ENCODE peak calls at places on chromosomes 16 and 17, in eight cellular contexts. One of them, this sample, is unnamed.

GRCh38 chr17:32503251-32504165 is 16.7 kb downstream of the CDK5R1 start:
- DNase-seq in fibroblast of villous mesenchyme: no peak
- DNase-seq in AML-193: peak; percentile 68
- DNase-seq in AG08396: no peak
- DNase-seq in colonic mucosa: no peak
- DNase-seq in stimulated activated CD4-positive, alpha-beta T cell treated with anti-CD3 and anti-CD28 coated beads, Interleukin-1b, Interleukin-23, amount 100 ng/mL, for 1 hour: no peak
- DNase-seq in activated naive CD4-positive, alpha-beta T cell: peak; percentile 22
- DNase-seq in neural crest cell: no peak
- DNase-seq in this sample: no peak

GRCh38 chr17:42508426-42509164 is 27.4 kb upstream of the NAGLU start:
- DNase-seq in fibroblast of villous mesenchyme: no peak
- DNase-seq in AML-193: no peak
- DNase-seq in AG08396: no peak
- DNase-seq in colonic mucosa: no peak
- DNase-seq in stimulated activated CD4-positive, alpha-beta T cell treated with anti-CD3 and anti-CD28 coated beads, Interleukin-1b, Interleukin-23, amount 100 ng/mL, for 1 hour: no peak
- DNase-seq in activated naive CD4-positive, alpha-beta T cell: no peak
- DNase-seq in neural crest cell: no peak
- DNase-seq in this sample: no peak

GRCh38 chr17:74842599-74843351 is 16.9 kb downstream of the GRIN2C start:
- DNase-seq in fibroblast of villous mesenchyme: peak; percentile 57
- DNase-seq in AML-193: no peak
- DNase-seq in AG08396: peak; percentile 96
- DNase-seq in colonic mucosa: peak; percentile 67
- DNase-seq in stimulated activated CD4-positive, alpha-beta T cell treated with anti-CD3 and anti-CD28 coated beads, Interleukin-1b, Interleukin-23, amount 100 ng/mL, for 1 hour: no peak
- DNase-seq in activated naive CD4-positive, alpha-beta T cell: no peak
- DNase-seq in neural crest cell: peak; percentile 59
- DNase-seq in this sample: no peak

GRCh38 chr17:68381076-68381900 is 76.0 kb downstream of the WIPI1 start:
- DNase-seq in fibroblast of villous mesenchyme: peak; percentile 98
- DNase-seq in AML-193: no peak
- DNase-seq in AG08396: peak; percentile 77
- DNase-seq in colonic mucosa: no peak
- DNase-seq in stimulated activated CD4-positive, alpha-beta T cell treated with anti-CD3 and anti-CD28 coated beads, Interleukin-1b, Interleukin-23, amount 100 ng/mL, for 1 hour: no peak
- DNase-seq in activated naive CD4-positive, alpha-beta T cell: no peak
- DNase-seq in neural crest cell: no peak
- DNase-seq in this sample: no peak

GRCh38 chr17:39364236-39365025 is 37.0 kb downstream of the FBXL20 start:
- DNase-seq in fibroblast of villous mesenchyme: peak; percentile 8
- DNase-seq in AML-193: no peak
- DNase-seq in AG08396: no peak
- DNase-seq in colonic mucosa: no peak
- DNase-seq in stimulated activated CD4-positive, alpha-beta T cell treated with anti-CD3 and anti-CD28 coated beads, Interleukin-1b, Interleukin-23, amount 100 ng/mL, for 1 hour: no peak
- DNase-seq in activated naive CD4-positive, alpha-beta T cell: no peak
- DNase-seq in neural crest cell: no peak
- DNase-seq in this sample: no peak

GRCh38 chr17:49076575-49077384 is 55.8 kb upstream of the B4GALNT2 start:
- DNase-seq in fibroblast of villous mesenchyme: peak; percentile 88
- DNase-seq in AML-193: no peak
- DNase-seq in AG08396: peak; percentile 47
- DNase-seq in colonic mucosa: no peak
- DNase-seq in stimulated activated CD4-positive, alpha-beta T cell treated with anti-CD3 and anti-CD28 coated beads, Interleukin-1b, Interleukin-23, amount 100 ng/mL, for 1 hour: no peak
- DNase-seq in activated naive CD4-positive, alpha-beta T cell: no peak
- DNase-seq in neural crest cell: no peak
- DNase-seq in this sample: no peak

GRCh38 chr17:76497979-76498885 is 3.0 kb downstream of the RHBDF2 start:
- DNase-seq in fibroblast of villous mesenchyme: peak; percentile 88
- DNase-seq in AML-193: no peak
- DNase-seq in AG08396: peak; percentile 84
- DNase-seq in colonic mucosa: peak; percentile 63
- DNase-seq in stimulated activated CD4-positive, alpha-beta T cell treated with anti-CD3 and anti-CD28 coated beads, Interleukin-1b, Interleukin-23, amount 100 ng/mL, for 1 hour: no peak
- DNase-seq in activated naive CD4-positive, alpha-beta T cell: no peak
- DNase-seq in neural crest cell: peak; percentile 41
- DNase-seq in this sample: no peak

GRCh38 chr17:28053725-28054124 is 11.2 kb downstream of the NLK start:
- DNase-seq in fibroblast of villous mesenchyme: no peak
- DNase-seq in AML-193: no peak
- DNase-seq in AG08396: no peak
- DNase-seq in colonic mucosa: no peak
- DNase-seq in stimulated activated CD4-positive, alpha-beta T cell treated with anti-CD3 and anti-CD28 coated beads, Interleukin-1b, Interleukin-23, amount 100 ng/mL, for 1 hour: no peak
- DNase-seq in activated naive CD4-positive, alpha-beta T cell: no peak
- DNase-seq in neural crest cell: no peak
- DNase-seq in this sample: no peak

GRCh38 chr17:75456417-75457046 is at the start of gene TMEM94:
- DNase-seq in fibroblast of villous mesenchyme: peak; percentile 98
- DNase-seq in AML-193: peak; percentile 99
- DNase-seq in AG08396: peak; percentile 98
- DNase-seq in colonic mucosa: peak; percentile 95
- DNase-seq in stimulated activated CD4-positive, alpha-beta T cell treated with anti-CD3 and anti-CD28 coated beads, Interleukin-1b, Interleukin-23, amount 100 ng/mL, for 1 hour: peak; percentile 81
- DNase-seq in activated naive CD4-positive, alpha-beta T cell: peak; percentile 83
- DNase-seq in neural crest cell: peak; percentile 86
- DNase-seq in this sample: peak; percentile 99

GRCh38 chr16:57213462-57213861 is 27.3 kb downstream of the RSPRY1 start:
- DNase-seq in fibroblast of villous mesenchyme: no peak
- DNase-seq in AML-193: no peak
- DNase-seq in AG08396: no peak
- DNase-seq in colonic mucosa: no peak
- DNase-seq in stimulated activated CD4-positive, alpha-beta T cell treated with anti-CD3 and anti-CD28 coated beads, Interleukin-1b, Interleukin-23, amount 100 ng/mL, for 1 hour: no peak
- DNase-seq in activated naive CD4-positive, alpha-beta T cell: no peak
- DNase-seq in neural crest cell: no peak
- DNase-seq in this sample: no peak

GRCh38 chr16:88681709-88682451 is 4.4 kb downstream of the SNAI3 start:
- DNase-seq in fibroblast of villous mesenchyme: no peak
- DNase-seq in AML-193: peak; percentile 80
- DNase-seq in AG08396: no peak
- DNase-seq in colonic mucosa: no peak
- DNase-seq in stimulated activated CD4-positive, alpha-beta T cell treated with anti-CD3 and anti-CD28 coated beads, Interleukin-1b, Interleukin-23, amount 100 ng/mL, for 1 hour: no peak
- DNase-seq in activated naive CD4-positive, alpha-beta T cell: peak; percentile 42
- DNase-seq in neural crest cell: no peak
- DNase-seq in this sample: no peak

GRCh38 chr16:68420366-68420765 is 27.9 kb downstream of the SMPD3 start:
- DNase-seq in fibroblast of villous mesenchyme: no peak
- DNase-seq in AML-193: no peak
- DNase-seq in AG08396: no peak
- DNase-seq in colonic mucosa: no peak
- DNase-seq in stimulated activated CD4-positive, alpha-beta T cell treated with anti-CD3 and anti-CD28 coated beads, Interleukin-1b, Interleukin-23, amount 100 ng/mL, for 1 hour: no peak
- DNase-seq in activated naive CD4-positive, alpha-beta T cell: no peak
- DNase-seq in neural crest cell: no peak
- DNase-seq in this sample: no peak

GRCh38 chr17:35438433-35438832 is 6.1 kb upstream of the SLFN12 start:
- DNase-seq in fibroblast of villous mesenchyme: no peak
- DNase-seq in AML-193: no peak
- DNase-seq in AG08396: no peak
- DNase-seq in colonic mucosa: no peak
- DNase-seq in stimulated activated CD4-positive, alpha-beta T cell treated with anti-CD3 and anti-CD28 coated beads, Interleukin-1b, Interleukin-23, amount 100 ng/mL, for 1 hour: no peak
- DNase-seq in activated naive CD4-positive, alpha-beta T cell: no peak
- DNase-seq in neural crest cell: no peak
- DNase-seq in this sample: no peak

GRCh38 chr16:84806256-84806889 is 13.4 kb upstream of the CRISPLD2 start:
- DNase-seq in fibroblast of villous mesenchyme: peak; percentile 85
- DNase-seq in AML-193: peak; percentile 77
- DNase-seq in AG08396: peak; percentile 79
- DNase-seq in colonic mucosa: no peak
- DNase-seq in stimulated activated CD4-positive, alpha-beta T cell treated with anti-CD3 and anti-CD28 coated beads, Interleukin-1b, Interleukin-23, amount 100 ng/mL, for 1 hour: no peak
- DNase-seq in activated naive CD4-positive, alpha-beta T cell: no peak
- DNase-seq in neural crest cell: no peak
- DNase-seq in this sample: no peak

GRCh38 chr16:87346517-87347060 is 29.4 kb upstream of the C16orf95 start:
- DNase-seq in fibroblast of villous mesenchyme: no peak
- DNase-seq in AML-193: no peak
- DNase-seq in AG08396: no peak
- DNase-seq in colonic mucosa: no peak
- DNase-seq in stimulated activated CD4-positive, alpha-beta T cell treated with anti-CD3 and anti-CD28 coated beads, Interleukin-1b, Interleukin-23, amount 100 ng/mL, for 1 hour: no peak
- DNase-seq in activated naive CD4-positive, alpha-beta T cell: no peak
- DNase-seq in neural crest cell: no peak
- DNase-seq in this sample: no peak